ENCODE peak calls at places on chromosomes 12 and 14, in six cellular contexts. One of them, this sample, is unnamed.

GRCh38 chr12:61823102-61823501 is 437.1 kb upstream of the USP15 start:
- DNase-seq in endothelial cell: no peak
- DNase-seq in K562: no peak
- DNase-seq in CD8-positive, alpha-beta T cell: no peak
- DNase-seq in right lobe of liver: no peak
- DNase-seq in neural progenitor cell: no peak
- DNase-seq in this sample: no peak

GRCh38 chr12:32726286-32726685 is 29.4 kb downstream of the YARS2 start:
- DNase-seq in endothelial cell: no peak
- DNase-seq in K562: no peak
- DNase-seq in CD8-positive, alpha-beta T cell: no peak
- DNase-seq in right lobe of liver: no peak
- DNase-seq in neural progenitor cell: no peak
- DNase-seq in this sample: no peak

GRCh38 chr12:66552753-66553152 is 126.1 kb downstream of the GRIP1 start:
- DNase-seq in endothelial cell: no peak
- DNase-seq in K562: no peak
- DNase-seq in CD8-positive, alpha-beta T cell: no peak
- DNase-seq in right lobe of liver: no peak
- DNase-seq in neural progenitor cell: no peak
- DNase-seq in this sample: no peak

GRCh38 chr12:2264622-2265306 is 212.0 kb downstream of the CACNA1C start:
- DNase-seq in endothelial cell: no peak
- DNase-seq in K562: no peak
- DNase-seq in CD8-positive, alpha-beta T cell: no peak
- DNase-seq in right lobe of liver: no peak
- DNase-seq in neural progenitor cell: no peak
- DNase-seq in this sample: no peak

GRCh38 chr12:122793685-122794106 is 19.3 kb downstream of the CCDC62 start:
- DNase-seq in endothelial cell: peak; percentile 9
- DNase-seq in K562: peak; percentile 70
- DNase-seq in CD8-positive, alpha-beta T cell: no peak
- DNase-seq in right lobe of liver: no peak
- DNase-seq in neural progenitor cell: peak; percentile 61
- DNase-seq in this sample: no peak

GRCh38 chr14:100019156-100019882 is 45.9 kb upstream of the EVL start:
- DNase-seq in endothelial cell: no peak
- DNase-seq in K562: no peak
- DNase-seq in CD8-positive, alpha-beta T cell: no peak
- DNase-seq in right lobe of liver: no peak
- DNase-seq in neural progenitor cell: peak; percentile 67
- DNase-seq in this sample: peak; percentile 67

GRCh38 chr14:31360919-31361662 is 59.3 kb downstream of the HEATR5A start:
- DNase-seq in endothelial cell: no peak
- DNase-seq in K562: no peak
- DNase-seq in CD8-positive, alpha-beta T cell: no peak
- DNase-seq in right lobe of liver: no peak
- DNase-seq in neural progenitor cell: no peak
- DNase-seq in this sample: no peak

GRCh38 chr12:51341259-51342007 is 5.0 kb downstream of the CELA1 start:
- DNase-seq in endothelial cell: peak; percentile 70
- DNase-seq in K562: peak; percentile 71
- DNase-seq in CD8-positive, alpha-beta T cell: peak; percentile 57
- DNase-seq in right lobe of liver: peak; percentile 73
- DNase-seq in neural progenitor cell: peak; percentile 84
- DNase-seq in this sample: peak; percentile 68

GRCh38 chr14:68771631-68772030 is 21.2 kb downstream of the ZFP36L1 start:
- DNase-seq in endothelial cell: peak; percentile 80
- DNase-seq in K562: no peak
- DNase-seq in CD8-positive, alpha-beta T cell: no peak
- DNase-seq in right lobe of liver: peak; percentile 47
- DNase-seq in neural progenitor cell: no peak
- DNase-seq in this sample: no peak

GRCh38 chr14:75453817-75454434 is 26.1 kb downstream of the JDP2 start:
- DNase-seq in endothelial cell: no peak
- DNase-seq in K562: peak; percentile 27
- DNase-seq in CD8-positive, alpha-beta T cell: no peak
- DNase-seq in right lobe of liver: no peak
- DNase-seq in neural progenitor cell: peak; percentile 33
- DNase-seq in this sample: no peak

GRCh38 chr14:50839048-50839447 is 8.1 kb upstream of the NIN start:
- DNase-seq in endothelial cell: no peak
- DNase-seq in K562: no peak
- DNase-seq in CD8-positive, alpha-beta T cell: no peak
- DNase-seq in right lobe of liver: no peak
- DNase-seq in neural progenitor cell: no peak
- DNase-seq in this sample: no peak

GRCh38 chr12:29437575-29437974 is 56.6 kb upstream of the ERGIC2 start:
- DNase-seq in endothelial cell: no peak
- DNase-seq in K562: no peak
- DNase-seq in CD8-positive, alpha-beta T cell: no peak
- DNase-seq in right lobe of liver: no peak
- DNase-seq in neural progenitor cell: no peak
- DNase-seq in this sample: no peak

GRCh38 chr12:123253606-123254459 is 17.8 kb downstream of the CDK2AP1 start:
- DNase-seq in endothelial cell: no peak
- DNase-seq in K562: no peak
- DNase-seq in CD8-positive, alpha-beta T cell: no peak
- DNase-seq in right lobe of liver: no peak
- DNase-seq in neural progenitor cell: no peak
- DNase-seq in this sample: no peak

GRCh38 chr12:108779998-108780688 is 48.8 kb upstream of the CORO1C start:
- DNase-seq in endothelial cell: no peak
- DNase-seq in K562: no peak
- DNase-seq in CD8-positive, alpha-beta T cell: no peak
- DNase-seq in right lobe of liver: no peak
- DNase-seq in neural progenitor cell: no peak
- DNase-seq in this sample: no peak

GRCh38 chr12:2097617-2098016 is 44.8 kb downstream of the CACNA1C start:
- DNase-seq in endothelial cell: no peak
- DNase-seq in K562: no peak
- DNase-seq in CD8-positive, alpha-beta T cell: no peak
- DNase-seq in right lobe of liver: no peak
- DNase-seq in neural progenitor cell: no peak
- DNase-seq in this sample: no peak

GRCh38 chr12:51678086-51678724 is 87.2 kb downstream of the SCN8A start:
- DNase-seq in endothelial cell: peak; percentile 37
- DNase-seq in K562: peak; percentile 52
- DNase-seq in CD8-positive, alpha-beta T cell: no peak
- DNase-seq in right lobe of liver: peak; percentile 58
- DNase-seq in neural progenitor cell: peak; percentile 44
- DNase-seq in this sample: peak; percentile 66

GRCh38 chr12:1189163-1189562 is 198.1 kb downstream of the ERC1 start:
- DNase-seq in endothelial cell: no peak
- DNase-seq in K562: no peak
- DNase-seq in CD8-positive, alpha-beta T cell: no peak
- DNase-seq in right lobe of liver: no peak
- DNase-seq in neural progenitor cell: no peak
- DNase-seq in this sample: no peak

GRCh38 chr14:59695198-59695597 is 118.6 kb upstream of the CCDC175 start:
- DNase-seq in endothelial cell: no peak
- DNase-seq in K562: no peak
- DNase-seq in CD8-positive, alpha-beta T cell: no peak
- DNase-seq in right lobe of liver: no peak
- DNase-seq in neural progenitor cell: no peak
- DNase-seq in this sample: no peak

GRCh38 chr12:22283006-22283506 is 51.5 kb downstream of the ST8SIA1 start:
- DNase-seq in endothelial cell: no peak
- DNase-seq in K562: no peak
- DNase-seq in CD8-positive, alpha-beta T cell: no peak
- DNase-seq in right lobe of liver: no peak
- DNase-seq in neural progenitor cell: no peak
- DNase-seq in this sample: no peak

GRCh38 chr12:119180380-119181040 is 1.8 kb downstream of the HSPB8 start:
- DNase-seq in endothelial cell: no peak
- DNase-seq in K562: peak; percentile 24
- DNase-seq in CD8-positive, alpha-beta T cell: no peak
- DNase-seq in right lobe of liver: no peak
- DNase-seq in neural progenitor cell: no peak
- DNase-seq in this sample: no peak

GRCh38 chr12:130280226-130280625 is 57.5 kb upstream of the PIWIL1 start:
- DNase-seq in endothelial cell: no peak
- DNase-seq in K562: no peak
- DNase-seq in CD8-positive, alpha-beta T cell: no peak
- DNase-seq in right lobe of liver: no peak
- DNase-seq in neural progenitor cell: no peak
- DNase-seq in this sample: no peak

GRCh38 chr12:26830783-26831601 is 2.0 kb downstream of the ITPR2 start:
- DNase-seq in endothelial cell: peak; percentile 13
- DNase-seq in K562: no peak
- DNase-seq in CD8-positive, alpha-beta T cell: no peak
- DNase-seq in right lobe of liver: peak; percentile 51
- DNase-seq in neural progenitor cell: no peak
- DNase-seq in this sample: no peak

GRCh38 chr12:112557954-112558630 is 139.3 kb downstream of the PTPN11 start:
- DNase-seq in endothelial cell: no peak
- DNase-seq in K562: no peak
- DNase-seq in CD8-positive, alpha-beta T cell: no peak
- DNase-seq in right lobe of liver: no peak
- DNase-seq in neural progenitor cell: peak; percentile 50
- DNase-seq in this sample: no peak

GRCh38 chr12:68623984-68624383 is 13.3 kb downstream of the RAP1B start:
- DNase-seq in endothelial cell: no peak
- DNase-seq in K562: no peak
- DNase-seq in CD8-positive, alpha-beta T cell: no peak
- DNase-seq in right lobe of liver: no peak
- DNase-seq in neural progenitor cell: no peak
- DNase-seq in this sample: no peak

GRCh38 chr14:22813145-22813544 is 2.1 kb downstream of the SLC7A7 start:
- DNase-seq in endothelial cell: no peak
- DNase-seq in K562: no peak
- DNase-seq in CD8-positive, alpha-beta T cell: no peak
- DNase-seq in right lobe of liver: no peak
- DNase-seq in neural progenitor cell: no peak
- DNase-seq in this sample: no peak

GRCh38 chr14:22814945-22815713 is at the start of gene SLC7A7:
- DNase-seq in endothelial cell: no peak
- DNase-seq in K562: no peak
- DNase-seq in CD8-positive, alpha-beta T cell: no peak
- DNase-seq in right lobe of liver: no peak
- DNase-seq in neural progenitor cell: no peak
- DNase-seq in this sample: no peak

GRCh38 chr14:22811752-22812151 is 3.5 kb downstream of the SLC7A7 start:
- DNase-seq in endothelial cell: no peak
- DNase-seq in K562: no peak
- DNase-seq in CD8-positive, alpha-beta T cell: no peak
- DNase-seq in right lobe of liver: no peak
- DNase-seq in neural progenitor cell: no peak
- DNase-seq in this sample: no peak

GRCh38 chr14:22814373-22814772 is 862 bp downstream of the SLC7A7 start:
- DNase-seq in endothelial cell: no peak
- DNase-seq in K562: no peak
- DNase-seq in CD8-positive, alpha-beta T cell: no peak
- DNase-seq in right lobe of liver: no peak
- DNase-seq in neural progenitor cell: no peak
- DNase-seq in this sample: no peak

DNA sequence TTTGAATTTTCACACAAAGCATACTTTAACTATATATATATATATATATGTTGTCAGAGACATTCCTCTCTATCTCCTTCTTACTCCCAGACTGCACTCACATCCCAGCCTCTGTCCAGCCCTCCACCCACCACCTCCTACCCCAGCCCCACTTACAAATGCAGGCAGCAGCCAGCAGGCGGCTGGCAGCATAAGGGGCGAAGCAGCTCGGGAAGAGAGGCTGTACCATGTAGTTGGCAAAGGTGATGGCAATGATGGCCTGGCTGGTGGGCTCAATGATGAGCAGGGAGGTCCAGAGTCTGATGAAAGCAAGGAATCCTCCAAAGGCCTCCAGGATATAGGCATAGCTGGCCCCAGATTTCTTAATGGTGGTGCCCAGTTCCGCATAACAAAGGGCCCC is 2.5 kb downstream of the SLC7A7 start:
- DNase-seq in endothelial cell: no peak
- DNase-seq in K562: no peak
- DNase-seq in CD8-positive, alpha-beta T cell: no peak
- DNase-seq in right lobe of liver: no peak
- DNase-seq in neural progenitor cell: peak; percentile 34
- DNase-seq in this sample: no peak
- TF ChIP-seq CTCF in endothelial cell: no peak
- TF ChIP-seq CTCF in K562: no peak
- TF ChIP-seq CTCF in CD8-positive, alpha-beta T cell: no peak
- TF ChIP-seq CTCF in right lobe of liver: no peak
- TF ChIP-seq CTCF in neural progenitor cell: peak; percentile 33
- TF ChIP-seq CTCF in this sample: no peak

GRCh38 chr14:96056509-96057422 is 17.6 kb downstream of the C14orf132 start:
- DNase-seq in endothelial cell: no peak
- DNase-seq in K562: no peak
- DNase-seq in CD8-positive, alpha-beta T cell: no peak
- DNase-seq in right lobe of liver: no peak
- DNase-seq in neural progenitor cell: peak; percentile 77
- DNase-seq in this sample: no peak
- TF ChIP-seq CTCF in endothelial cell: no peak
- TF ChIP-seq CTCF in K562: peak; percentile 17
- TF ChIP-seq CTCF in CD8-positive, alpha-beta T cell: no peak
- TF ChIP-seq CTCF in right lobe of liver: peak; percentile 51
- TF ChIP-seq CTCF in neural progenitor cell: no peak
- TF ChIP-seq CTCF in this sample: peak; percentile 54

DNA sequence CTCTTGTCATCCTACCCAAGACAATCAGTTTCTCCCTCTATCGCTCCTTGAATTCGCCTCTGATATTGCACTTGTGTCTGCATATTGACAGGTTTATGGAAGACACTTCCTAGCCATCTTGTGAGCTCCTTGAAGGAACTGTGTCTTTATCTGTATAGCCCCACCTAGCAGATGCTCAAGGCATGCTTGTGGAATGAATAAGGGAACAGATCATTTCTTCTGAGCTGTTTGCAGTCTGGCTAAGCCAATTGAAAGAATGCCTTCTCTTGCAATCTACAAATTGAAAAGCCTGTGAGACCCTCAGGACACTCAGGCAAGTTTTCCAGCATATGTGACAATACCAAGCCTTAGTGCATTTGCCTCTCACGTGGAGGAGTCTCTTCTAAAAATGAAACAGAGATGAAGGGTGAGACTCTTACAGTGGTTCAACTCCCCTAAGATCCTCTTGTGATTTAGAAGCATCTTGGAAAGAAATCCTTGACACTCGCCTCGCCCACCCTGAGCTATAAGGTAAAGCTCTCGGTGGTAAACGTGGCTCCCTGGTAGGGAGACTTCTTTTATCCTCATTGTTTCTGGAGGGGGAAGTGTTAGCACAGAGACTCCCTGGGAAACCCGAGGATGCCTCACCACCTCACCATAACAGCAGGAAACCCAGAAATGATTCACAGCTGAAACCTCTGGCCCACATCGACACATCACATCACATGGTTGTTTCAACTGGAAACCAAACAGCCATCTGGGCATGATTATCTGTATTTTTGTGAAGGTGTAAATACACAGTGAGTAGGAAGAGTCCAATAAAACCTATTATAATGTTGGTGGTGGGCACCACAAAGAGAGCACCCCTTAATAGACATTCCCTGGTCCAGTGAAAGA is 112.3 kb upstream of the BCL2L14 start:
- DNase-seq in endothelial cell: no peak
- DNase-seq in K562: no peak
- DNase-seq in CD8-positive, alpha-beta T cell: peak; percentile 12
- DNase-seq in right lobe of liver: no peak
- DNase-seq in neural progenitor cell: no peak
- DNase-seq in this sample: no peak
- TF ChIP-seq CTCF in endothelial cell: no peak
- TF ChIP-seq CTCF in K562: no peak
- TF ChIP-seq CTCF in CD8-positive, alpha-beta T cell: no peak
- TF ChIP-seq CTCF in right lobe of liver: no peak
- TF ChIP-seq CTCF in neural progenitor cell: no peak
- TF ChIP-seq CTCF in this sample: no peak

GRCh38 chr14:41586237-41586636 is 20.4 kb upstream of the LRFN5 start:
- DNase-seq in endothelial cell: no peak
- DNase-seq in K562: no peak
- DNase-seq in CD8-positive, alpha-beta T cell: no peak
- DNase-seq in right lobe of liver: no peak
- DNase-seq in neural progenitor cell: no peak
- DNase-seq in this sample: no peak
- TF ChIP-seq CTCF in endothelial cell: no peak
- TF ChIP-seq CTCF in K562: no peak
- TF ChIP-seq CTCF in CD8-positive, alpha-beta T cell: no peak
- TF ChIP-seq CTCF in right lobe of liver: no peak
- TF ChIP-seq CTCF in neural progenitor cell: no peak
- TF ChIP-seq CTCF in this sample: no peak

This sample was measured in BE2C.